ENCODE peak calls at places on chromosomes 16 and 17, in nine cellular contexts. One of them, this sample, is unnamed.

GRCh38 chr17:45743626-45744326 is 40.3 kb upstream of the CRHR1 start:
- DNase-seq in BE2C: no peak
- DNase-seq in sigmoid colon: peak; percentile 34
- DNase-seq in neural progenitor cell: no peak
- DNase-seq in Karpas-422: no peak
- DNase-seq in gastrocnemius medialis: no peak
- DNase-seq in CD8-positive, alpha-beta memory T cell: no peak
- DNase-seq in Peyer's patch: no peak
- DNase-seq in MM.1S: no peak
- DNase-seq in this sample: no peak

GRCh38 chr17:40451420-40451819 is 8.2 kb downstream of the IGFBP4 start:
- DNase-seq in BE2C: peak; percentile 83
- DNase-seq in Karpas-422: no peak
- DNase-seq in neural progenitor cell: no peak
- DNase-seq in MM.1S: no peak
- DNase-seq in Peyer's patch: peak; percentile 61
- DNase-seq in gastrocnemius medialis: peak; percentile 72
- DNase-seq in sigmoid colon: peak; percentile 96
- DNase-seq in CD8-positive, alpha-beta memory T cell: no peak
- DNase-seq in this sample: no peak

GRCh38 chr16:70703041-70703834 is 17.4 kb upstream of the MTSS2 start:
- DNase-seq in MM.1S: no peak
- DNase-seq in neural progenitor cell: peak; percentile 55
- DNase-seq in BE2C: peak; percentile 85
- DNase-seq in Karpas-422: no peak
- DNase-seq in CD8-positive, alpha-beta memory T cell: no peak
- DNase-seq in Peyer's patch: no peak
- DNase-seq in gastrocnemius medialis: peak; percentile 79
- DNase-seq in sigmoid colon: peak; percentile 94
- DNase-seq in this sample: no peak

GRCh38 chr16:70700101-70701020 is 14.5 kb upstream of the MTSS2 start:
- DNase-seq in CD8-positive, alpha-beta memory T cell: no peak
- DNase-seq in Peyer's patch: no peak
- DNase-seq in gastrocnemius medialis: peak; percentile 92
- DNase-seq in sigmoid colon: peak; percentile 84
- DNase-seq in MM.1S: no peak
- DNase-seq in BE2C: no peak
- DNase-seq in neural progenitor cell: no peak
- DNase-seq in Karpas-422: no peak
- DNase-seq in this sample: no peak

GRCh38 chr17:56939869-56940484 is 20.9 kb downstream of the COIL start:
- DNase-seq in Peyer's patch: no peak
- DNase-seq in neural progenitor cell: peak; percentile 59
- DNase-seq in sigmoid colon: no peak
- DNase-seq in BE2C: no peak
- DNase-seq in Karpas-422: peak; percentile 93
- DNase-seq in gastrocnemius medialis: no peak
- DNase-seq in MM.1S: peak; percentile 74
- DNase-seq in CD8-positive, alpha-beta memory T cell: no peak
- DNase-seq in this sample: peak; percentile 61

GRCh38 chr17:7579839-7580630 is 597 bp downstream of the CD68 start:
- DNase-seq in Karpas-422: no peak
- DNase-seq in gastrocnemius medialis: no peak
- DNase-seq in neural progenitor cell: no peak
- DNase-seq in CD8-positive, alpha-beta memory T cell: no peak
- DNase-seq in Peyer's patch: no peak
- DNase-seq in BE2C: no peak
- DNase-seq in MM.1S: peak; percentile 18
- DNase-seq in sigmoid colon: no peak
- DNase-seq in this sample: no peak

GRCh38 chr17:74012465-74012864 is 191.0 kb upstream of the RPL38 start:
- DNase-seq in Karpas-422: no peak
- DNase-seq in Peyer's patch: no peak
- DNase-seq in gastrocnemius medialis: no peak
- DNase-seq in BE2C: peak; percentile 62
- DNase-seq in CD8-positive, alpha-beta memory T cell: no peak
- DNase-seq in MM.1S: no peak
- DNase-seq in sigmoid colon: no peak
- DNase-seq in neural progenitor cell: no peak
- DNase-seq in this sample: peak; percentile 77

GRCh38 chr17:34654276-34654675 is 74.9 kb downstream of the TMEM132E start:
- DNase-seq in gastrocnemius medialis: no peak
- DNase-seq in BE2C: no peak
- DNase-seq in neural progenitor cell: no peak
- DNase-seq in sigmoid colon: no peak
- DNase-seq in Peyer's patch: no peak
- DNase-seq in CD8-positive, alpha-beta memory T cell: no peak
- DNase-seq in Karpas-422: no peak
- DNase-seq in MM.1S: no peak
- DNase-seq in this sample: no peak

GRCh38 chr17:73028311-73028755 is 64.2 kb downstream of the SLC39A11 start:
- DNase-seq in Karpas-422: no peak
- DNase-seq in MM.1S: no peak
- DNase-seq in gastrocnemius medialis: no peak
- DNase-seq in sigmoid colon: no peak
- DNase-seq in neural progenitor cell: no peak
- DNase-seq in BE2C: no peak
- DNase-seq in CD8-positive, alpha-beta memory T cell: no peak
- DNase-seq in Peyer's patch: no peak
- DNase-seq in this sample: no peak

GRCh38 chr17:17837966-17838962 is 1.5 kb upstream of the SREBF1 start:
- DNase-seq in BE2C: no peak
- DNase-seq in MM.1S: no peak
- DNase-seq in sigmoid colon: no peak
- DNase-seq in Peyer's patch: no peak
- DNase-seq in Karpas-422: no peak
- DNase-seq in neural progenitor cell: peak; percentile 41
- DNase-seq in gastrocnemius medialis: no peak
- DNase-seq in CD8-positive, alpha-beta memory T cell: no peak
- DNase-seq in this sample: no peak

GRCh38 chr17:17663160-17664072 is 17.8 kb upstream of the RAI1 start:
- DNase-seq in sigmoid colon: peak; percentile 77
- DNase-seq in gastrocnemius medialis: no peak
- DNase-seq in Karpas-422: peak; percentile 75
- DNase-seq in neural progenitor cell: peak; percentile 87
- DNase-seq in MM.1S: no peak
- DNase-seq in CD8-positive, alpha-beta memory T cell: peak; percentile 77
- DNase-seq in Peyer's patch: peak; percentile 87
- DNase-seq in BE2C: peak; percentile 85
- DNase-seq in this sample: peak; percentile 50

GRCh38 chr16:11715246-11715947 is 27.3 kb downstream of the TXNDC11 start:
- DNase-seq in CD8-positive, alpha-beta memory T cell: no peak
- DNase-seq in MM.1S: no peak
- DNase-seq in BE2C: no peak
- DNase-seq in Peyer's patch: no peak
- DNase-seq in sigmoid colon: no peak
- DNase-seq in gastrocnemius medialis: no peak
- DNase-seq in neural progenitor cell: no peak
- DNase-seq in Karpas-422: no peak
- DNase-seq in this sample: no peak

GRCh38 chr17:17877548-17878358 is 41.0 kb upstream of the SREBF1 start:
- DNase-seq in sigmoid colon: peak; percentile 96
- DNase-seq in gastrocnemius medialis: peak; percentile 86
- DNase-seq in BE2C: peak; percentile 27
- DNase-seq in Karpas-422: no peak
- DNase-seq in CD8-positive, alpha-beta memory T cell: no peak
- DNase-seq in Peyer's patch: peak; percentile 53
- DNase-seq in MM.1S: no peak
- DNase-seq in neural progenitor cell: peak; percentile 92
- DNase-seq in this sample: no peak

GRCh38 chr16:66886346-66886745 is 6.0 kb downstream of the PDP2 start:
- DNase-seq in neural progenitor cell: no peak
- DNase-seq in CD8-positive, alpha-beta memory T cell: no peak
- DNase-seq in Karpas-422: no peak
- DNase-seq in gastrocnemius medialis: no peak
- DNase-seq in MM.1S: no peak
- DNase-seq in Peyer's patch: no peak
- DNase-seq in sigmoid colon: no peak
- DNase-seq in BE2C: no peak
- DNase-seq in this sample: no peak

GRCh38 chr16:48292452-48292851 is 45.1 kb upstream of the ABCC11 start:
- DNase-seq in Karpas-422: no peak
- DNase-seq in MM.1S: no peak
- DNase-seq in Peyer's patch: no peak
- DNase-seq in BE2C: no peak
- DNase-seq in sigmoid colon: no peak
- DNase-seq in neural progenitor cell: no peak
- DNase-seq in gastrocnemius medialis: no peak
- DNase-seq in CD8-positive, alpha-beta memory T cell: no peak
- DNase-seq in this sample: no peak

GRCh38 chr17:61380217-61380835 is 19.3 kb upstream of the TBX2 start:
- DNase-seq in neural progenitor cell: no peak
- DNase-seq in BE2C: peak; percentile 37
- DNase-seq in CD8-positive, alpha-beta memory T cell: no peak
- DNase-seq in sigmoid colon: no peak
- DNase-seq in gastrocnemius medialis: no peak
- DNase-seq in MM.1S: no peak
- DNase-seq in Peyer's patch: no peak
- DNase-seq in Karpas-422: no peak
- DNase-seq in this sample: no peak

GRCh38 chr16:24989417-24989978 is 25.7 kb downstream of the ARHGAP17 start:
- DNase-seq in neural progenitor cell: no peak
- DNase-seq in CD8-positive, alpha-beta memory T cell: no peak
- DNase-seq in MM.1S: no peak
- DNase-seq in Karpas-422: no peak
- DNase-seq in sigmoid colon: no peak
- DNase-seq in Peyer's patch: no peak
- DNase-seq in gastrocnemius medialis: no peak
- DNase-seq in BE2C: no peak
- DNase-seq in this sample: no peak

GRCh38 chr17:81438688-81439087 is 43.4 kb downstream of the BAHCC1 start:
- DNase-seq in sigmoid colon: no peak
- DNase-seq in BE2C: no peak
- DNase-seq in MM.1S: no peak
- DNase-seq in Karpas-422: no peak
- DNase-seq in gastrocnemius medialis: no peak
- DNase-seq in Peyer's patch: no peak
- DNase-seq in CD8-positive, alpha-beta memory T cell: no peak
- DNase-seq in neural progenitor cell: no peak
- DNase-seq in this sample: no peak
- H3K4me3 ChIP-seq in sigmoid colon: no peak overlapping the region
- H3K4me3 ChIP-seq in BE2C: no peak overlapping the region
- H3K4me3 ChIP-seq in MM.1S: no peak overlapping the region
- H3K4me3 ChIP-seq in Karpas-422: no peak overlapping the region
- H3K4me3 ChIP-seq in gastrocnemius medialis: no peak overlapping the region
- H3K4me3 ChIP-seq in Peyer's patch: no peak overlapping the region
- H3K4me3 ChIP-seq in CD8-positive, alpha-beta memory T cell: no peak overlapping the region
- H3K4me3 ChIP-seq in neural progenitor cell: no peak overlapping the region
- H3K4me3 ChIP-seq in this sample: no peak overlapping the region

GRCh38 chr16:20016234-20016633 is 57.5 kb downstream of the GPR139 start:
- DNase-seq in BE2C: no peak
- DNase-seq in gastrocnemius medialis: no peak
- DNase-seq in CD8-positive, alpha-beta memory T cell: no peak
- DNase-seq in sigmoid colon: no peak
- DNase-seq in Karpas-422: no peak
- DNase-seq in MM.1S: no peak
- DNase-seq in Peyer's patch: no peak
- DNase-seq in neural progenitor cell: no peak
- DNase-seq in this sample: no peak

GRCh38 chr16:20020976-20021375 is 52.7 kb downstream of the GPR139 start:
- DNase-seq in neural progenitor cell: no peak
- DNase-seq in BE2C: no peak
- DNase-seq in MM.1S: no peak
- DNase-seq in sigmoid colon: no peak
- DNase-seq in gastrocnemius medialis: no peak
- DNase-seq in Peyer's patch: no peak
- DNase-seq in CD8-positive, alpha-beta memory T cell: no peak
- DNase-seq in Karpas-422: no peak
- DNase-seq in this sample: no peak

GRCh38 chr16:20023190-20023589 is 50.5 kb downstream of the GPR139 start:
- DNase-seq in Peyer's patch: no peak
- DNase-seq in sigmoid colon: no peak
- DNase-seq in neural progenitor cell: peak; percentile 50
- DNase-seq in BE2C: no peak
- DNase-seq in Karpas-422: peak; percentile 55
- DNase-seq in MM.1S: peak; percentile 27
- DNase-seq in gastrocnemius medialis: no peak
- DNase-seq in CD8-positive, alpha-beta memory T cell: no peak
- DNase-seq in this sample: no peak

GRCh38 chr16:20020083-20020482 is 53.6 kb downstream of the GPR139 start:
- DNase-seq in BE2C: no peak
- DNase-seq in neural progenitor cell: no peak
- DNase-seq in sigmoid colon: no peak
- DNase-seq in MM.1S: no peak
- DNase-seq in gastrocnemius medialis: no peak
- DNase-seq in CD8-positive, alpha-beta memory T cell: no peak
- DNase-seq in Karpas-422: no peak
- DNase-seq in Peyer's patch: no peak
- DNase-seq in this sample: no peak
- H3K4me1 ChIP-seq in BE2C: no peaks in the 10 kb centered on the region
- H3K4me1 ChIP-seq in neural progenitor cell: no peaks in the 10 kb centered on the region
- H3K4me1 ChIP-seq in sigmoid colon: no peaks in the 10 kb centered on the region
- H3K4me1 ChIP-seq in MM.1S: no peaks in the 10 kb centered on the region
- H3K4me1 ChIP-seq in gastrocnemius medialis: no peaks in the 10 kb centered on the region
- H3K4me1 ChIP-seq in CD8-positive, alpha-beta memory T cell: no peaks in the 10 kb centered on the region
- H3K4me1 ChIP-seq in Karpas-422: no peaks in the 10 kb centered on the region
- H3K4me1 ChIP-seq in Peyer's patch: no peaks in the 10 kb centered on the region
- H3K4me1 ChIP-seq in this sample: no peaks in the 10 kb centered on the region

DNA sequence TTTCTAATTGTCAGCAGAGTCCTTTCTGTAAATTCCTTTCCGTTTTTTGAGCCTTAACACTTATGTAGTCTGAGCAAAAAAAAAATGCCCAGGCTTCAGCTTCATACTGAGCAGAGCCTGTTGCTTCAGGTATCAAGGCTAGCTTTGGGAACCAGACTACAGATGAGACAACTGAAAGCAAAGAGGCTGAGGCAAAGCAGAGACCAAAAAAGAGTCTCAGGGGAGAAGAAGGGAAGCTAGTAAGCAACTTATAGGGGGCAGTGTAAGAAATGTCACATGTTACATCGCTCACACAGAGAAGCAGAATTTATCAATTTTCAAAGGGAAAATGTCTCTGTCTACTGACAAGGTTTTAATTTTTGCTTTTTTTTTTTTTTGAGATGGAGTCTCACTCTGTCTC is 3.3 kb downstream of the HASPIN start:
- DNase-seq in Peyer's patch: no peak
- DNase-seq in CD8-positive, alpha-beta memory T cell: no peak
- DNase-seq in sigmoid colon: no peak
- DNase-seq in BE2C: no peak
- DNase-seq in gastrocnemius medialis: no peak
- DNase-seq in neural progenitor cell: no peak
- DNase-seq in Karpas-422: peak; percentile 86
- DNase-seq in MM.1S: no peak
- DNase-seq in this sample: no peak
- H3K36me3 ChIP-seq in Peyer's patch: no peaks in the 10 kb centered on the region
- H3K36me3 ChIP-seq in CD8-positive, alpha-beta memory T cell: no peaks in the 10 kb centered on the region
- H3K36me3 ChIP-seq in sigmoid colon: no peaks in the 10 kb centered on the region
- H3K36me3 ChIP-seq in BE2C: peaks cover 4% of the 10 kb centered on the region
- H3K36me3 ChIP-seq in gastrocnemius medialis: no peaks in the 10 kb centered on the region
- H3K36me3 ChIP-seq in neural progenitor cell: peaks cover 13% of the 10 kb centered on the region
- H3K36me3 ChIP-seq in Karpas-422: peaks cover 18% of the 10 kb centered on the region
- H3K36me3 ChIP-seq in MM.1S: no peaks in the 10 kb centered on the region
- H3K36me3 ChIP-seq in this sample: no peaks in the 10 kb centered on the region

DNA sequence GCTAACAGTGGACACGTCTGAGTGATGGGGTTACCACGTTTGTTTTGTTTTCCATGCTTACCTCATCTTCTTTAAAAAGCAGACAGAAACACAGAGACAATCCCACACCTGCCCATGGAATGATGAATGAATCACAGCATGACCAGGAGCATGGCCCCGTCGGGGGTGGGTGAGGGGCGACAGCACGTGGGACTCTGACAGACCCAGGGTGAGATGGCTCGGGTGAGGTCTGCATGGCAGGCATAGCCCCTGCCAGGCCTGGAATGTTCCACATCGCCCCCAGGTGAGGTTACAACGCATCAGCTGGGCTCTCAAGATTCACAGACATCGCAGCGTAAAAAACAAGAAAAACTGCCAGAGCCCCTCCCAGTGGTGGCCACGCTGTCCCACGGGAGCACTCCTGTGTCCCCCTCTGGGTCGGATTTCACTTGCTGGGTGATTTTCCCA is 18.1 kb downstream of the SLC7A5 start:
- DNase-seq in Peyer's patch: no peak
- DNase-seq in sigmoid colon: no peak
- DNase-seq in BE2C: no peak
- DNase-seq in MM.1S: no peak
- DNase-seq in CD8-positive, alpha-beta memory T cell: no peak
- DNase-seq in neural progenitor cell: no peak
- DNase-seq in gastrocnemius medialis: no peak
- DNase-seq in Karpas-422: no peak
- DNase-seq in this sample: no peak
- H3K4me3 ChIP-seq in Peyer's patch: no peak overlapping the region
- H3K4me3 ChIP-seq in sigmoid colon: no peak overlapping the region
- H3K4me3 ChIP-seq in BE2C: no peak overlapping the region
- H3K4me3 ChIP-seq in MM.1S: no peak overlapping the region
- H3K4me3 ChIP-seq in CD8-positive, alpha-beta memory T cell: no peak overlapping the region
- H3K4me3 ChIP-seq in neural progenitor cell: no peak overlapping the region
- H3K4me3 ChIP-seq in gastrocnemius medialis: no peak overlapping the region
- H3K4me3 ChIP-seq in Karpas-422: no peak overlapping the region
- H3K4me3 ChIP-seq in this sample: no peak overlapping the region